ENCODE peak calls at places on chromosome 19, in nine cellular contexts. M, W, H, J, E, Q, R, O and L are unnamed samples.

GRCh38 chr19:17580470-17581000 is 25.1 kb downstream of the COLGALT1 start:
- DNase-seq in O (no peak), M (no peak), J (no peak), Q (no peak), R (no peak), E (no peak), H (no peak), W (no peak), L (no peak)

GRCh38 chr19:1959928-1960589 is 19.1 kb downstream of the CSNK1G2 start:
- DNase-seq in E (no peak), J (no peak), H (no peak), Q (no peak), M (no peak), O (no peak), W (no peak), R (no peak), L (no peak)

GRCh38 chr19:28427256-28428083 is 785.5 kb downstream of the UQCRFS1 start:
- DNase-seq in Q (no peak), J (no peak), M (no peak), H (no peak), W (no peak), E (no peak), O (no peak), R (no peak), L (no peak)

GRCh38 chr19:39246951-39247669 is 1.5 kb downstream of the IFNL4 start:
- DNase-seq in Q (peak), W (no peak), H (peak), R (no peak), E (peak), O (peak), J (peak), M (peak), L (no peak)

GRCh38 chr19:41431426-41432386 is 4.5 kb upstream of the B3GNT8 start:
- DNase-seq in E (no peak), J (peak), W (no peak), O (no peak), R (peak), Q (no peak), H (peak), M (peak), L (peak)

GRCh38 chr19:45469835-45470146 is 2.0 kb downstream of the FOSB start:
- DNase-seq in H (no peak), M (no peak), E (no peak), O (no peak), W (peak), J (peak), Q (no peak), R (no peak), L (no peak)

GRCh38 chr19:45471116-45471865 is 3.5 kb downstream of the FOSB start:
- DNase-seq in E (no peak), M (no peak), O (no peak), H (no peak), R (no peak), Q (no peak), J (no peak), W (no peak), L (no peak)

GRCh38 chr19:51365211-51366049 is 758 bp downstream of the ETFB start:
- DNase-seq in J (peak), M (peak), R (peak), Q (no peak), E (no peak), O (no peak), H (no peak), W (no peak), L (no peak)

GRCh38 chr19:8571006-8571411 is 6.2 kb downstream of the MYO1F start:
- DNase-seq in W (no peak), M (no peak), H (peak), Q (peak), J (peak), R (no peak), O (peak), E (no peak), L (peak)

GRCh38 chr19:5303208-5303607 is 37.4 kb downstream of the PTPRS start:
- DNase-seq in M (no peak), Q (no peak), O (no peak), R (no peak), J (no peak), E (no peak), W (no peak), H (no peak), L (no peak)

GRCh38 chr19:10508036-10508435 is 4.9 kb upstream of the KEAP1 start:
- DNase-seq in E (no peak), R (no peak), W (no peak), O (no peak), M (no peak), H (no peak), J (no peak), Q (no peak), L (no peak)

GRCh38 chr19:662207-662961 is 630 bp downstream of the RNF126 start:
- DNase-seq in W (no peak), J (peak), E (peak), H (peak), M (peak), Q (peak), O (peak), R (peak), L (no peak)

GRCh38 chr19:4115050-4115817 is 8.7 kb downstream of the MAP2K2 start:
- DNase-seq in H (no peak), Q (no peak), J (peak), R (no peak), O (peak), M (no peak), E (no peak), W (no peak), L (no peak)

GRCh38 chr19:17178291-17178690 is 36.9 kb upstream of the USE1 start:
- DNase-seq in O (no peak), J (no peak), H (no peak), Q (no peak), R (no peak), M (no peak), E (no peak), W (no peak), L (no peak)

GRCh38 chr19:32289566-32290210 is 55.7 kb upstream of the ZNF507 start:
- DNase-seq in E (no peak), M (no peak), O (no peak), J (no peak), W (no peak), Q (no peak), H (no peak), R (no peak), L (no peak)

GRCh38 chr19:11064831-11065303 is 24.4 kb upstream of the LDLR start:
- DNase-seq in M (peak), E (no peak), H (no peak), W (no peak), R (no peak), O (no peak), J (no peak), Q (no peak), L (no peak)

GRCh38 chr19:1680976-1681375 is 28.6 kb upstream of the TCF3 start:
- DNase-seq in Q (no peak), R (no peak), O (no peak), M (no peak), W (no peak), E (no peak), H (no peak), J (no peak), L (no peak)